ENCODE peak calls at places on chromosomes 13 and 19, in eight cellular contexts. S is activated CD4-positive, alpha-beta T cell treated with anti-CD3 and anti-CD28 coated beads, Interleukin-2, amount 50 U/mL, for 48 hours; K is choroid plexus epithelial cell; L is astrocyte of the cerebellum; T is stimulated activated CD4-positive, alpha-beta T cell treated with anti-CD3 and anti-CD28 coated beads, Interleukin-15, amount 100 ng/mL, for 48 hours; Q is stimulated activated CD8-positive, alpha-beta memory T cell treated with anti-CD3 and anti-CD28 coated beads, Interleukin-4, amount 100 ng/mL, for 4 hours; M is left cardiac atrium; N is HFFc6. O is an unnamed sample.

GRCh38 chr19:49613374-49613773 is 22.4 kb downstream of the PRR12 start:
- DNase-seq in S (no peak), K (no peak), L (no peak), T (no peak), Q (no peak), M (no peak), N (peak), O (no peak)

GRCh38 chr13:31670831-31671617 is 68.3 kb upstream of the RXFP2 start:
- DNase-seq in S (no peak), K (peak), L (no peak), T (no peak), Q (no peak), M (no peak), N (no peak), O (no peak)

GRCh38 chr19:10899171-10899653 is 27.9 kb downstream of the CARM1 start:
- DNase-seq in S (no peak), K (no peak), L (no peak), T (no peak), Q (no peak), M (no peak), N (no peak), O (no peak)

GRCh38 chr19:38596057-38596981 is 21.4 kb downstream of the MAP4K1 start:
- DNase-seq in S (peak), K (peak), L (no peak), T (no peak), Q (no peak), M (peak), N (no peak), O (no peak)

GRCh38 chr19:48624791-48625723 is 5.8 kb downstream of the SPHK2 start:
- DNase-seq in S (no peak), K (no peak), L (no peak), T (no peak), Q (no peak), M (no peak), N (no peak), O (no peak)

GRCh38 chr19:3798137-3798536 is 12.0 kb upstream of the MATK start:
- DNase-seq in S (no peak), K (no peak), L (no peak), T (no peak), Q (peak), M (no peak), N (no peak), O (no peak)

GRCh38 chr13:80337011-80337688 is 3.8 kb downstream of the SPRY2 start:
- DNase-seq in S (no peak), K (no peak), L (no peak), T (no peak), Q (no peak), M (no peak), N (no peak), O (no peak)

GRCh38 chr13:110284809-110285519 is 22.0 kb downstream of the COL4A1 start:
- DNase-seq in S (no peak), K (no peak), L (no peak), T (no peak), Q (no peak), M (no peak), N (no peak), O (no peak)

GRCh38 chr13:40230833-40231266 is 435.6 kb downstream of the FOXO1 start:
- DNase-seq in S (no peak), K (peak), L (no peak), T (no peak), Q (no peak), M (no peak), N (no peak), O (no peak)

GRCh38 chr13:79194272-79194671 is 211.8 kb downstream of the RBM26 start:
- DNase-seq in S (peak), K (no peak), L (no peak), T (peak), Q (peak), M (no peak), N (no peak), O (no peak)

GRCh38 chr13:112664501-112665203 is 25.2 kb upstream of the ATP11A start:
- DNase-seq in S (no peak), K (peak), L (no peak), T (no peak), Q (no peak), M (no peak), N (peak), O (no peak)